ENCODE peak calls at places on chromosomes 13 and 19, in five cellular contexts. N is neural crest cell, G is cardiac fibroblast, Y is heart left ventricle, U is fibroblast of mammary gland. I is an unnamed sample.

GRCh38 chr13:74015137-74015536 is 119.1 kb downstream of the KLF12 start:
- DNase-seq in U (peak), N (no peak), Y (no peak), G (no peak), I (peak)

GRCh38 chr19:51030631-51031030 is 4.2 kb downstream of the KLK12 start:
- DNase-seq in U (no peak), N (no peak), Y (no peak), G (no peak), I (no peak)

GRCh38 chr13:79541426-79542049 is 60.6 kb downstream of the NDFIP2 start:
- DNase-seq in U (peak), N (no peak), Y (no peak), G (peak), I (peak)

GRCh38 chr19:3923912-3924311 is 9.0 kb upstream of the NMRK2 start:
- DNase-seq in Y (no peak), U (no peak), N (no peak), G (no peak), I (no peak)

GRCh38 chr19:13872695-13873389 is 4.1 kb upstream of the NANOS3 start:
- DNase-seq in U (no peak), N (peak), G (no peak), Y (no peak), I (peak)

GRCh38 chr13:46367622-46368327 is 19.3 kb downstream of the RUBCNL start:
- DNase-seq in N (no peak), Y (no peak), U (peak), G (peak), I (no peak)

GRCh38 chr13:114167445-114167844 is 11.6 kb upstream of the CFAP97D2 start:
- DNase-seq in G (no peak), U (peak), Y (no peak), N (no peak), I (no peak)

GRCh38 chr13:58202099-58202498 is 570.6 kb downstream of the PCDH17 start:
- DNase-seq in Y (no peak), U (no peak), N (no peak), G (no peak), I (no peak)

GRCh38 chr13:30698023-30698422 is 37.3 kb upstream of the ALOX5AP start:
- DNase-seq in G (peak), N (no peak), Y (no peak), U (peak), I (no peak)

GRCh38 chr19:17506745-17507144 is 4.7 kb upstream of the PGLS start:
- DNase-seq in N (no peak), U (no peak), G (no peak), Y (no peak), I (no peak)

GRCh38 chr19:31459430-31459829 is 110.2 kb upstream of the TSHZ3 start:
- DNase-seq in G (no peak), N (no peak), U (peak), Y (no peak), I (no peak)
- TF ChIP-seq CTCF in G (peak), N (no peak), U (no peak), Y (no peak), I (no peak)

GRCh38 chr19:6417713-6418561 is 6.7 kb downstream of the KHSRP start:
- DNase-seq in Y (no peak), G (peak), U (peak), N (no peak), I (peak)
- TF ChIP-seq CTCF in Y (peak), G (peak), U (peak), N (peak), I (peak)

DNA sequence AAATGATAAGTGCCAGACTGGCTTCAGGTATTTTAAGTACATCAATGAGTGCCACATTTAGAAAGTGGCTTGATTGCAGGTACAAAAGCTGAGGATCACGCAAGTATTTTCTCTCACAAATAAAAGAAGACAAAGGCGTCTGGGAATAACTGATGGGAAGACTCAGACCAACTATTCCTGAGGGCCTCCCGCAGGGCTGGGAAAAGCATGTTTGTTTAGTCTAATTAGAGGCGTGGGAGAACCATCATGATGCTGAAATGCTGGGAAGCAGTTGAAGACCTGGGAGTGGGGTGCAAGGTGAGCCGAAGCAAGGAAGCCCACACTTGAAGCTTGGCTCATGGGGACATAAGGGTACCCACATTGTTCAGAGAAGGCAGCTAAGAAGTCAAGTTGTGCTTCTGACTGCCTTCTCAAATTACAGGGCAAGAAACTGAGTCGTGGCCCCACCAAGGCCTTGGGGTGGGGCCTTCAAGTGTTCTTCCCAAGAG is 536.0 kb downstream of the MYO16 start:
- DNase-seq in N (no peak), U (no peak), Y (no peak), G (no peak), I (no peak)
- TF ChIP-seq CTCF in N (no peak), U (no peak), Y (no peak), G (no peak), I (no peak)

GRCh38 chr13:21785990-21786389 is 115.1 kb downstream of the FGF9 start:
- DNase-seq in G (no peak), N (no peak), U (no peak), Y (no peak), I (no peak)
- TF ChIP-seq CTCF in G (no peak), N (no peak), U (no peak), Y (no peak), I (no peak)

DNA sequence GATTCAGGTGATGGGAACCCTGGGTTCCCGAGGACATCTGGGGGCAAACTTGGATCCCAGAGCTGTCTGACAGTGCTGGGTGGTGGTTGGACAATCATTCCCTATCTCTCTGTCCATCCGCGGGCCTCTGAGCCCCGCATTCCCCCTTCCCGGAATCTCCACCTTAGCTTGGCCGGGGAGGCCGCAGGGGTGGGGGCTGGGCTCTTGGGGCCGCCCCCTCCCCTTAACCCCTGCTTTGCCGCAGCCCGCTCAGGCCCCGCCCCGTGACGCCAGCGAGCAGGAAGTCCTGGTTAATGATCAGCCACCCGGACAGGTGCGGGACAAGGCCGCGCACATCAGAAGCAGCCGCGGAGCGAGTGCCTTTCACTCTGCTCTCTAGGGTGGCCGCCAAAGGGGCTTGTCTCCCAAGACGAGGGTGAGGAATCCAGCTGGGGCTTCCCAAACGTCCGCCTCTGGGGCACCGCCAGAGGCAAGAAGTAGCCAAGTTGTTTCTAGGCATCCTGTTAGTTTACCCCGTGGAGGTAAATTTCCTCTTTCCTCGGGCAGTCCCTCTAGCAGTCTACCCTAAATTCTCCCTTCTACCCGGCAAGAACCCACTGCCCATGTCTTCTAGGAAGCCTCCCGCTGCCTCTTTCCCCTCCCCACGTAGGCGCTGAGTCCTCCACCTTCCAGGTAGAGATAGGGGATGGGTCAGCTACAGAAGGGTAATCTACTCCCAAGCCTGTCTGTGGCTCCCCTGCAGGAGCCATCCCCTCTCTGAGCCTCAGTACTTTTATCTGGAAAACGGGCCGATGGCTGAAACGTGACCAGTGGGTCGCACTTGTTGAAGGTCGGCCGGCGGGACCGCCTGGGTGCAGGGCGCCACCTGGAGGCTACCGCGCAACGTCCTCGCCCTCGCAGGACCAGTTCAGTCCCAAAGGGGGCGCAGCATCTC is 3.0 kb downstream of the IRF2BP1 start:
- DNase-seq in G (peak), Y (peak), N (peak), U (peak), I (peak)
- TF ChIP-seq CTCF in G (peak), Y (peak), N (peak), U (peak), I (peak)

DNA sequence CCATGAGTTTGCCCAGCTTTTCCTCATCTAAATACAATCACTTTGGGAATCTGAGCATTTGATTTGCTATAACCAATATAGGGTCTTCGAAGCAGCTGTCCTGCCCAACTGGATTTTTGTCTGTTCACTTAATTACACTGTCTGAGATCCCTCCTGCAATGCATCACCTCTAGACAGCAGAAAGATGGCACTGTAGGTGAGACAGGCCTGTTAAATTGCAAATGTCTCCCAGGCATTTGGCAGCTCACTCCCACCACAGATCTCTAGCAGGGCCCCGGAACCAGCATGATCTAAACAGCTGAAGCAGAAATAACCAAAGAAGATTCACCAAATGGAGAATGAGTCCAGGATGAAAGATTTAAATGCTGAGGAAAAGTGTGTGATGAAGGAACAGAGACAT is 41.9 kb upstream of the SERPINE3 start:
- DNase-seq in Y (no peak), G (no peak), U (no peak), N (no peak), I (no peak)
- TF ChIP-seq CTCF in Y (no peak), G (no peak), U (no peak), N (no peak), I (no peak)

GRCh38 chr19:48635966-48636858 is 967 bp downstream of the DBP start:
- DNase-seq in G (no peak), N (no peak), U (no peak), Y (peak), I (peak)

GRCh38 chr19:48637948-48638830 is 1.0 kb upstream of the DBP start:
- DNase-seq in N (peak), U (peak), G (peak), Y (peak), I (peak)

GRCh38 chr19:48635263-48635965 is 1.8 kb downstream of the DBP start:
- DNase-seq in G (peak), U (no peak), Y (peak), N (no peak), I (peak)

GRCh38 chr19:48637449-48637947 is 319 bp upstream of the DBP start:
- DNase-seq in U (peak), G (peak), Y (peak), N (peak), I (peak)

DNA sequence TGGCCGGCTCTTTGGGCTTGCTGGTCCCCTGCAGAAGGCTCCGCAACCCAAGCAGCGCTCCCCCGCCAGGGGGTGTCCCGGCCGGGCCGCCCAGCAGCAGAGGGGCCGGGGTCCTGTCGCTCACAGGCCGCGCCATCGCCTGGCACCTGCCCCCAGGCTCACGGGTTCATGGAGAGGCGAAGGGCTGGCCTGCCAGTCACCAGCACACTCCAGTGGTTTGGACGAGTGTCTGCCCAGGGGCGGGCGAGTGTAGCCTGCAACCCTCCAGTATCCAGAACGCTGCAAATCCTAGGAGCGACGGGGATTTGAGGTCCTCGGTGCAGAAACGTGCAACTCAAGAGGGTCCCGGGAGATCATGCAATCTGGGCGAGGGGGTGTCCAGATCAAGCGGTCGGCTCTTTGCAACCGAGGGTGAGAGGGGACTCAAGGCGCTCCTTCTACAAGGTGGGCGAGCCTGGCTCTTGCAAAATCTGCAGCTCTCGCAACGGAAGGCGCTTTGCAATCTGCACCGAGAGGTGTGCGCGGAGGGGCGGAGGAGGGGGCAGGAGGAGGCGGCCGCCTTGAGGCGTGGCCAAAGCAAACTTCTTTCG is at the start of gene DBP:
- DNase-seq in U (no peak), G (no peak), Y (no peak), N (no peak), I (peak)
- TF ChIP-seq CTCF in U (no peak), G (peak), Y (no peak), N (no peak), I (peak)

DNA sequence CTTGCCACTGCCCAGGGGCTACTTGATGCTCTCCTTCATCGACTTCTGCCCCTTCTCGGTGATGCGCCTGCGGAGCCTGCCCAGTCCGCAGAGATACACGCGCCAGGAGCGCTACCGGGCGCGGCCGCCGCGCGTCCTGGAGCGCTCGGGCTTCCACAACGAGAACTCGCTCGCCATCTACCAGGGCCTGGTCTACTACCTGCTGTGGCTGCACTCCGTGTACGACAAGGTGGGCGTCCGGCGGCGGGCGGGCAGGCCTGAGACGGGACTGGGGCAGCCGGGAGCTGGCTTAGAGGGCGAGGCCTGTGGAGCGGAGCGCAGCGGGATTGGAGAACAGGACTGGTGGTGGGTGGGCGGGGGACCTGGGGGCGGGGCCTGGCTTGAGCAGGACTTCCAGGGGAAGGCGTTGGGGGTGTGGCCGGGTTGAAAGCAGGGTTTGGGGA is 12.7 kb upstream of the PSMD8 start:
- DNase-seq in U (peak), G (peak), Y (peak), N (peak), I (peak)
- TF ChIP-seq CTCF in U (no peak), G (peak), Y (no peak), N (peak), I (no peak)

I was measured in cardiac muscle cell.